ENCODE peak calls at places on chromosomes 11 and 22, in four cellular contexts. One of them, this sample, is unnamed.

GRCh38 chr11:662689-663274 is 25.7 kb downstream of the DRD4 start:
- DNase-seq in effector memory CD8-positive, alpha-beta T cell: no peak
- DNase-seq in endothelial cell: peak
- DNase-seq in foreskin keratinocyte: peak
- DNase-seq in this sample: peak

GRCh38 chr11:16587670-16588069 is 150.8 kb upstream of the C11orf58 start:
- DNase-seq in effector memory CD8-positive, alpha-beta T cell: no peak
- DNase-seq in endothelial cell: no peak
- DNase-seq in foreskin keratinocyte: no peak
- DNase-seq in this sample: no peak

GRCh38 chr22:33902073-33902472 is 18.2 kb downstream of the LARGE1 start:
- DNase-seq in effector memory CD8-positive, alpha-beta T cell: no peak
- DNase-seq in endothelial cell: no peak
- DNase-seq in foreskin keratinocyte: no peak
- DNase-seq in this sample: no peak

GRCh38 chr11:119375629-119376196 is 5.8 kb downstream of the USP2 start:
- DNase-seq in effector memory CD8-positive, alpha-beta T cell: no peak
- DNase-seq in endothelial cell: no peak
- DNase-seq in foreskin keratinocyte: no peak
- DNase-seq in this sample: no peak

GRCh38 chr11:44774131-44774530 is 47.4 kb downstream of the TSPAN18 start:
- DNase-seq in effector memory CD8-positive, alpha-beta T cell: no peak
- DNase-seq in endothelial cell: peak
- DNase-seq in foreskin keratinocyte: no peak
- DNase-seq in this sample: no peak

GRCh38 chr11:1628506-1629325 is 859 bp upstream of the KRTAP5-5 start:
- DNase-seq in effector memory CD8-positive, alpha-beta T cell: peak
- DNase-seq in endothelial cell: peak
- DNase-seq in foreskin keratinocyte: no peak
- DNase-seq in this sample: peak

GRCh38 chr11:76140912-76141574 is 65.3 kb downstream of the WNT11 start:
- DNase-seq in effector memory CD8-positive, alpha-beta T cell: no peak
- DNase-seq in endothelial cell: no peak
- DNase-seq in foreskin keratinocyte: no peak
- DNase-seq in this sample: no peak

GRCh38 chr22:49786976-49787843 is 40.5 kb downstream of the BRD1 start:
- DNase-seq in effector memory CD8-positive, alpha-beta T cell: no peak
- DNase-seq in endothelial cell: no peak
- DNase-seq in foreskin keratinocyte: no peak
- DNase-seq in this sample: no peak

GRCh38 chr22:31106001-31106571 is 1.3 kb downstream of the SELENOM start:
- DNase-seq in effector memory CD8-positive, alpha-beta T cell: no peak
- DNase-seq in endothelial cell: peak
- DNase-seq in foreskin keratinocyte: no peak
- DNase-seq in this sample: no peak

GRCh38 chr22:39292561-39293074 is 26.8 kb downstream of the RPL3 start:
- DNase-seq in effector memory CD8-positive, alpha-beta T cell: no peak
- DNase-seq in endothelial cell: peak
- DNase-seq in foreskin keratinocyte: peak
- DNase-seq in this sample: peak

GRCh38 chr11:96412761-96413381 is 23.1 kb downstream of the JRKL start:
- DNase-seq in effector memory CD8-positive, alpha-beta T cell: no peak
- DNase-seq in endothelial cell: no peak
- DNase-seq in foreskin keratinocyte: no peak
- DNase-seq in this sample: no peak

GRCh38 chr11:8683115-8683807 is 669 bp downstream of the RPL27A start:
- DNase-seq in effector memory CD8-positive, alpha-beta T cell: no peak
- DNase-seq in endothelial cell: no peak
- DNase-seq in foreskin keratinocyte: no peak
- DNase-seq in this sample: no peak

GRCh38 chr11:70531281-70532065 is 133.1 kb downstream of the CTTN start:
- DNase-seq in effector memory CD8-positive, alpha-beta T cell: no peak
- DNase-seq in endothelial cell: no peak
- DNase-seq in foreskin keratinocyte: no peak
- DNase-seq in this sample: no peak

GRCh38 chr11:106413222-106413621 is 335.8 kb downstream of the AASDHPPT start:
- DNase-seq in effector memory CD8-positive, alpha-beta T cell: no peak
- DNase-seq in endothelial cell: no peak
- DNase-seq in foreskin keratinocyte: no peak
- DNase-seq in this sample: no peak

GRCh38 chr22:49780281-49780991 is 47.2 kb downstream of the BRD1 start:
- DNase-seq in effector memory CD8-positive, alpha-beta T cell: no peak
- DNase-seq in endothelial cell: no peak
- DNase-seq in foreskin keratinocyte: no peak
- DNase-seq in this sample: no peak

GRCh38 chr11:35615911-35616900 is 2.1 kb upstream of the FJX1 start:
- DNase-seq in effector memory CD8-positive, alpha-beta T cell: no peak
- DNase-seq in endothelial cell: no peak
- DNase-seq in foreskin keratinocyte: peak
- DNase-seq in this sample: peak

GRCh38 chr11:78168539-78169477 is 19.6 kb downstream of the KCTD21 start:
- DNase-seq in effector memory CD8-positive, alpha-beta T cell: no peak
- DNase-seq in endothelial cell: peak
- DNase-seq in foreskin keratinocyte: no peak
- DNase-seq in this sample: no peak

GRCh38 chr11:106231591-106231990 is 154.1 kb downstream of the AASDHPPT start:
- DNase-seq in effector memory CD8-positive, alpha-beta T cell: no peak
- DNase-seq in endothelial cell: no peak
- DNase-seq in foreskin keratinocyte: no peak
- DNase-seq in this sample: no peak

GRCh38 chr11:69140635-69141034 is 15.1 kb upstream of the SMIM38 start:
- DNase-seq in effector memory CD8-positive, alpha-beta T cell: no peak
- DNase-seq in endothelial cell: no peak
- DNase-seq in foreskin keratinocyte: no peak
- DNase-seq in this sample: no peak

GRCh38 chr11:75431533-75432525 is 1.2 kb downstream of the KLHL35 start:
- DNase-seq in effector memory CD8-positive, alpha-beta T cell: no peak
- DNase-seq in endothelial cell: peak
- DNase-seq in foreskin keratinocyte: no peak
- DNase-seq in this sample: peak

GRCh38 chr11:121472310-121472709 is 19.5 kb upstream of the SORL1-AS1 start:
- DNase-seq in effector memory CD8-positive, alpha-beta T cell: peak
- DNase-seq in endothelial cell: no peak
- DNase-seq in foreskin keratinocyte: no peak
- DNase-seq in this sample: no peak

GRCh38 chr11:22684082-22684481 is 17.7 kb downstream of the GAS2 start:
- DNase-seq in effector memory CD8-positive, alpha-beta T cell: no peak
- DNase-seq in endothelial cell: no peak
- DNase-seq in foreskin keratinocyte: no peak
- DNase-seq in this sample: no peak

GRCh38 chr22:49351761-49352221 is 475.9 kb downstream of the BRD1 start:
- DNase-seq in effector memory CD8-positive, alpha-beta T cell: no peak
- DNase-seq in endothelial cell: no peak
- DNase-seq in foreskin keratinocyte: no peak
- DNase-seq in this sample: no peak

GRCh38 chr11:130070829-130071205 is 1.1 kb downstream of the APLP2 start:
- DNase-seq in effector memory CD8-positive, alpha-beta T cell: no peak
- DNase-seq in endothelial cell: peak
- DNase-seq in foreskin keratinocyte: no peak
- DNase-seq in this sample: peak

GRCh38 chr11:24714601-24715000 is 217.7 kb downstream of the LUZP2 start:
- DNase-seq in effector memory CD8-positive, alpha-beta T cell: no peak
- DNase-seq in endothelial cell: no peak
- DNase-seq in foreskin keratinocyte: no peak
- DNase-seq in this sample: no peak

GRCh38 chr22:32255726-32256125 is 579 bp upstream of the SLC5A4 start:
- DNase-seq in effector memory CD8-positive, alpha-beta T cell: no peak
- DNase-seq in endothelial cell: no peak
- DNase-seq in foreskin keratinocyte: peak
- DNase-seq in this sample: no peak

GRCh38 chr11:2528301-2529050 is 83.7 kb downstream of the KCNQ1 start:
- DNase-seq in effector memory CD8-positive, alpha-beta T cell: no peak
- DNase-seq in endothelial cell: no peak
- DNase-seq in foreskin keratinocyte: peak
- DNase-seq in this sample: no peak

GRCh38 chr11:27930946-27931345 is 177.0 kb downstream of the KIF18A start:
- DNase-seq in effector memory CD8-positive, alpha-beta T cell: no peak
- DNase-seq in endothelial cell: no peak
- DNase-seq in foreskin keratinocyte: no peak
- DNase-seq in this sample: no peak

GRCh38 chr22:22906907-22907550 is 19.4 kb downstream of the IGLL5 start:
- DNase-seq in effector memory CD8-positive, alpha-beta T cell: no peak
- DNase-seq in endothelial cell: no peak
- DNase-seq in foreskin keratinocyte: no peak
- DNase-seq in this sample: no peak

GRCh38 chr11:23021287-23021863 is 161.1 kb upstream of the CCDC179 start:
- DNase-seq in effector memory CD8-positive, alpha-beta T cell: no peak
- DNase-seq in endothelial cell: peak
- DNase-seq in foreskin keratinocyte: peak
- DNase-seq in this sample: peak

GRCh38 chr11:112523477-112523876 is 262.8 kb upstream of the PLET1 start:
- DNase-seq in effector memory CD8-positive, alpha-beta T cell: no peak
- DNase-seq in endothelial cell: no peak
- DNase-seq in foreskin keratinocyte: no peak
- DNase-seq in this sample: no peak

GRCh38 chr11:46295312-46295995 is 18.0 kb downstream of the CREB3L1 start:
- DNase-seq in effector memory CD8-positive, alpha-beta T cell: peak
- DNase-seq in endothelial cell: peak
- DNase-seq in foreskin keratinocyte: peak
- DNase-seq in this sample: peak

GRCh38 chr11:73167555-73167954 is 25.4 kb upstream of the FCHSD2 start:
- DNase-seq in effector memory CD8-positive, alpha-beta T cell: no peak
- DNase-seq in endothelial cell: no peak
- DNase-seq in foreskin keratinocyte: no peak
- DNase-seq in this sample: no peak

GRCh38 chr11:111602865-111603632 is 800 bp downstream of the SIK2 start:
- DNase-seq in effector memory CD8-positive, alpha-beta T cell: peak
- DNase-seq in endothelial cell: no peak
- DNase-seq in foreskin keratinocyte: peak
- DNase-seq in this sample: peak

GRCh38 chr22:21876486-21877176 is 9.2 kb upstream of the MAPK1 start:
- DNase-seq in effector memory CD8-positive, alpha-beta T cell: no peak
- DNase-seq in endothelial cell: no peak
- DNase-seq in foreskin keratinocyte: peak
- DNase-seq in this sample: no peak

This sample was measured in T47D.